ENCODE peak calls at places on chromosome 22, in nine cellular contexts. One of them, this sample, is unnamed.
A peak's percentile ranks its signal among the peaks of the same experiment; 100 is the strongest.

GRCh38 chr22:19932367-19933206 is 9.0 kb upstream of the COMT start:
- DNase-seq in suprapubic skin: no peak
- DNase-seq in stomach: peak; percentile 74
- DNase-seq in body of pancreas: no peak
- DNase-seq in ascending aorta: no peak
- DNase-seq in CD8-positive, alpha-beta memory T cell: no peak
- DNase-seq in neural progenitor cell: no peak
- DNase-seq in effector memory CD4-positive, alpha-beta T cell: no peak
- DNase-seq in aorta: peak; percentile 65
- DNase-seq in this sample: no peak

GRCh38 chr22:35887296-35887875 is 141.2 kb downstream of the RBFOX2 start:
- DNase-seq in suprapubic skin: no peak
- DNase-seq in stomach: no peak
- DNase-seq in body of pancreas: no peak
- DNase-seq in ascending aorta: no peak
- DNase-seq in CD8-positive, alpha-beta memory T cell: no peak
- DNase-seq in neural progenitor cell: no peak
- DNase-seq in effector memory CD4-positive, alpha-beta T cell: no peak
- DNase-seq in aorta: no peak
- DNase-seq in this sample: no peak

GRCh38 chr22:49107561-49107960 is 720.1 kb downstream of the BRD1 start:
- DNase-seq in suprapubic skin: no peak
- DNase-seq in stomach: no peak
- DNase-seq in body of pancreas: no peak
- DNase-seq in ascending aorta: no peak
- DNase-seq in CD8-positive, alpha-beta memory T cell: no peak
- DNase-seq in neural progenitor cell: no peak
- DNase-seq in effector memory CD4-positive, alpha-beta T cell: no peak
- DNase-seq in aorta: no peak
- DNase-seq in this sample: no peak

GRCh38 chr22:19181786-19182471 is 3.4 kb upstream of the SLC25A1 start:
- DNase-seq in suprapubic skin: no peak
- DNase-seq in stomach: no peak
- DNase-seq in body of pancreas: no peak
- DNase-seq in ascending aorta: no peak
- DNase-seq in CD8-positive, alpha-beta memory T cell: no peak
- DNase-seq in neural progenitor cell: no peak
- DNase-seq in effector memory CD4-positive, alpha-beta T cell: no peak
- DNase-seq in aorta: no peak
- DNase-seq in this sample: no peak

GRCh38 chr22:48950151-48950915 is 877.3 kb downstream of the BRD1 start:
- DNase-seq in suprapubic skin: peak; percentile 72
- DNase-seq in stomach: peak; percentile 18
- DNase-seq in body of pancreas: no peak
- DNase-seq in ascending aorta: no peak
- DNase-seq in CD8-positive, alpha-beta memory T cell: no peak
- DNase-seq in neural progenitor cell: no peak
- DNase-seq in effector memory CD4-positive, alpha-beta T cell: no peak
- DNase-seq in aorta: no peak
- DNase-seq in this sample: no peak

GRCh38 chr22:47940211-47940610 is 1177.8 kb downstream of the TBC1D22A start:
- DNase-seq in suprapubic skin: no peak
- DNase-seq in stomach: no peak
- DNase-seq in body of pancreas: no peak
- DNase-seq in ascending aorta: no peak
- DNase-seq in CD8-positive, alpha-beta memory T cell: no peak
- DNase-seq in neural progenitor cell: no peak
- DNase-seq in effector memory CD4-positive, alpha-beta T cell: no peak
- DNase-seq in aorta: no peak
- DNase-seq in this sample: no peak

GRCh38 chr22:29040385-29041275 is 21.0 kb downstream of the C22orf31 start:
- DNase-seq in suprapubic skin: no peak
- DNase-seq in stomach: peak; percentile 74
- DNase-seq in body of pancreas: peak; percentile 77
- DNase-seq in ascending aorta: no peak
- DNase-seq in CD8-positive, alpha-beta memory T cell: peak; percentile 66
- DNase-seq in neural progenitor cell: peak; percentile 82
- DNase-seq in effector memory CD4-positive, alpha-beta T cell: peak; percentile 51
- DNase-seq in aorta: peak; percentile 64
- DNase-seq in this sample: peak; percentile 48

GRCh38 chr22:18000441-18001039 is 23.8 kb downstream of the MICAL3 start:
- DNase-seq in suprapubic skin: no peak
- DNase-seq in stomach: no peak
- DNase-seq in body of pancreas: peak; percentile 33
- DNase-seq in ascending aorta: no peak
- DNase-seq in CD8-positive, alpha-beta memory T cell: peak; percentile 58
- DNase-seq in neural progenitor cell: peak; percentile 63
- DNase-seq in effector memory CD4-positive, alpha-beta T cell: peak; percentile 48
- DNase-seq in aorta: peak; percentile 53
- DNase-seq in this sample: peak; percentile 22

GRCh38 chr22:32897400-32897799 is 95.9 kb downstream of the TIMP3 start:
- DNase-seq in suprapubic skin: no peak
- DNase-seq in stomach: no peak
- DNase-seq in body of pancreas: no peak
- DNase-seq in ascending aorta: no peak
- DNase-seq in CD8-positive, alpha-beta memory T cell: no peak
- DNase-seq in neural progenitor cell: no peak
- DNase-seq in effector memory CD4-positive, alpha-beta T cell: no peak
- DNase-seq in aorta: no peak
- DNase-seq in this sample: no peak

GRCh38 chr22:27810566-27810965 is 9.0 kb upstream of the MN1 start:
- DNase-seq in suprapubic skin: no peak
- DNase-seq in stomach: peak; percentile 73
- DNase-seq in body of pancreas: peak; percentile 31
- DNase-seq in ascending aorta: peak; percentile 73
- DNase-seq in CD8-positive, alpha-beta memory T cell: no peak
- DNase-seq in neural progenitor cell: peak; percentile 42
- DNase-seq in effector memory CD4-positive, alpha-beta T cell: no peak
- DNase-seq in aorta: peak; percentile 91
- DNase-seq in this sample: no peak

GRCh38 chr22:24037851-24038765 is 27.0 kb downstream of the CABIN1 start:
- DNase-seq in suprapubic skin: no peak
- DNase-seq in stomach: peak; percentile 10
- DNase-seq in body of pancreas: no peak
- DNase-seq in ascending aorta: no peak
- DNase-seq in CD8-positive, alpha-beta memory T cell: no peak
- DNase-seq in neural progenitor cell: no peak
- DNase-seq in effector memory CD4-positive, alpha-beta T cell: no peak
- DNase-seq in aorta: no peak
- DNase-seq in this sample: peak; percentile 23

GRCh38 chr22:21563912-21564311 is 3.6 kb upstream of the UBE2L3 start:
- DNase-seq in suprapubic skin: no peak
- DNase-seq in stomach: no peak
- DNase-seq in body of pancreas: no peak
- DNase-seq in ascending aorta: no peak
- DNase-seq in CD8-positive, alpha-beta memory T cell: no peak
- DNase-seq in neural progenitor cell: no peak
- DNase-seq in effector memory CD4-positive, alpha-beta T cell: no peak
- DNase-seq in aorta: no peak
- DNase-seq in this sample: no peak

GRCh38 chr22:41925783-41926460 is 684 bp downstream of the TNFRSF13C start:
- DNase-seq in suprapubic skin: no peak
- DNase-seq in stomach: peak; percentile 87
- DNase-seq in body of pancreas: peak; percentile 78
- DNase-seq in ascending aorta: no peak
- DNase-seq in CD8-positive, alpha-beta memory T cell: peak; percentile 86
- DNase-seq in neural progenitor cell: peak; percentile 87
- DNase-seq in effector memory CD4-positive, alpha-beta T cell: peak; percentile 67
- DNase-seq in aorta: peak; percentile 58
- DNase-seq in this sample: peak; percentile 72

GRCh38 chr22:27630754-27631153 is 170.8 kb downstream of the MN1 start:
- DNase-seq in suprapubic skin: no peak
- DNase-seq in stomach: no peak
- DNase-seq in body of pancreas: no peak
- DNase-seq in ascending aorta: no peak
- DNase-seq in CD8-positive, alpha-beta memory T cell: no peak
- DNase-seq in neural progenitor cell: peak; percentile 73
- DNase-seq in effector memory CD4-positive, alpha-beta T cell: no peak
- DNase-seq in aorta: no peak
- DNase-seq in this sample: no peak

GRCh38 chr22:27218521-27218920 is 561.1 kb downstream of the MIAT start:
- DNase-seq in suprapubic skin: peak; percentile 77
- DNase-seq in stomach: no peak
- DNase-seq in body of pancreas: no peak
- DNase-seq in ascending aorta: no peak
- DNase-seq in CD8-positive, alpha-beta memory T cell: no peak
- DNase-seq in neural progenitor cell: no peak
- DNase-seq in effector memory CD4-positive, alpha-beta T cell: no peak
- DNase-seq in aorta: no peak
- DNase-seq in this sample: no peak

GRCh38 chr22:28894320-28894719 is 10.9 kb downstream of the ZNRF3 start:
- DNase-seq in suprapubic skin: no peak
- DNase-seq in stomach: no peak
- DNase-seq in body of pancreas: no peak
- DNase-seq in ascending aorta: no peak
- DNase-seq in CD8-positive, alpha-beta memory T cell: no peak
- DNase-seq in neural progenitor cell: no peak
- DNase-seq in effector memory CD4-positive, alpha-beta T cell: no peak
- DNase-seq in aorta: no peak
- DNase-seq in this sample: no peak

GRCh38 chr22:21867528-21868266 is at the start of gene MAPK1:
- DNase-seq in suprapubic skin: peak; percentile 96
- DNase-seq in stomach: peak; percentile 93
- DNase-seq in body of pancreas: peak; percentile 92
- DNase-seq in ascending aorta: peak; percentile 71
- DNase-seq in CD8-positive, alpha-beta memory T cell: peak; percentile 96
- DNase-seq in neural progenitor cell: peak; percentile 94
- DNase-seq in effector memory CD4-positive, alpha-beta T cell: peak; percentile 89
- DNase-seq in aorta: peak; percentile 96
- DNase-seq in this sample: peak; percentile 95

GRCh38 chr22:33922268-33922667 is 2.0 kb upstream of the LARGE1 start:
- DNase-seq in suprapubic skin: peak; percentile 80
- DNase-seq in stomach: peak; percentile 55
- DNase-seq in body of pancreas: peak; percentile 34
- DNase-seq in ascending aorta: no peak
- DNase-seq in CD8-positive, alpha-beta memory T cell: no peak
- DNase-seq in neural progenitor cell: peak; percentile 90
- DNase-seq in effector memory CD4-positive, alpha-beta T cell: no peak
- DNase-seq in aorta: peak; percentile 47
- DNase-seq in this sample: no peak

GRCh38 chr22:28929197-28929596 is 45.8 kb downstream of the ZNRF3 start:
- DNase-seq in suprapubic skin: no peak
- DNase-seq in stomach: no peak
- DNase-seq in body of pancreas: no peak
- DNase-seq in ascending aorta: no peak
- DNase-seq in CD8-positive, alpha-beta memory T cell: no peak
- DNase-seq in neural progenitor cell: no peak
- DNase-seq in effector memory CD4-positive, alpha-beta T cell: no peak
- DNase-seq in aorta: no peak
- DNase-seq in this sample: no peak

GRCh38 chr22:42994917-42995562 is 19.9 kb downstream of the PACSIN2 start:
- DNase-seq in suprapubic skin: no peak
- DNase-seq in stomach: peak; percentile 79
- DNase-seq in body of pancreas: peak; percentile 79
- DNase-seq in ascending aorta: no peak
- DNase-seq in CD8-positive, alpha-beta memory T cell: no peak
- DNase-seq in neural progenitor cell: no peak
- DNase-seq in effector memory CD4-positive, alpha-beta T cell: no peak
- DNase-seq in aorta: peak; percentile 71
- DNase-seq in this sample: no peak

DNA sequence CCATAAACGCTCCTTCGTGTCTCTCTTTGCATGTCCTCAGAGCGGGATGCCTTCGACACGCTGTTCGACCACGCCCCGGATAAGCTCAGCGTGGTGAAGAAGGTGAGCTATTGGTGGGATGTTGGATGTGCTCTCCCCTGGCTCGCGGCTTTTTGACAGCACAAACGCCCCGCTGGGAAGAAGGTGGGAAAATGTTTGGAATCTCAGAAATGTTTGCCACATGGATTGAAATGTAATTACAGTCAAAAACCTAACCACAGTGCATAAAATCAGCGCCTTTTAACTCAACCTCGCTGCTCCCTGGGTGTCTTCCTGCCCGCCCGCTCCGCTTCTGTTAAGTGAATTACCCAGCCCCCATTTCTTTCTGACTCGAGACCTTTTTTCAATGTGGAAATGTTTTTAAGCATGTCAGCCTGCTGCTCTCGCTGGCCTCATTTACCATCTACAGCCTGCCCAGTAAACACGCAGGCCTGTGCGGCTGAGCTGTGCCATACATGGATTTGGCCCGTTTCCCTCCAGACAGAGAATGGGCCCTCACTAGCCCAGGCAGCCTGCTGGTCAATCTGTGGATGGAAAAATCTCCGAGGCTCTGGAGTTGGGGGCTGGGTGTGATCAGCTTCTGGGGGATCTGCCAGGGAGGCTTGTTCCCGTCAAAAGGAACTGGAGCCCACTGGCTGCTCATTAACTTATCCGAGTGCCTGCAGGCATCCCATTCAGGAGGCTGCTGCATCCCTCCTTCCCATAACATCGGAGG is 32.7 kb upstream of the PARVG start:
- DNase-seq in suprapubic skin: no peak
- DNase-seq in stomach: no peak
- DNase-seq in body of pancreas: no peak
- DNase-seq in ascending aorta: no peak
- DNase-seq in CD8-positive, alpha-beta memory T cell: no peak
- DNase-seq in neural progenitor cell: peak; percentile 66
- DNase-seq in effector memory CD4-positive, alpha-beta T cell: no peak
- DNase-seq in aorta: no peak
- DNase-seq in this sample: no peak
- H3K4me1 ChIP-seq in suprapubic skin: no peaks in the 10 kb centered on the region
- H3K4me1 ChIP-seq in stomach: peaks cover 48% of the 10 kb centered on the region
- H3K4me1 ChIP-seq in body of pancreas: no peaks in the 10 kb centered on the region
- H3K4me1 ChIP-seq in ascending aorta: peaks cover 2% of the 10 kb centered on the region
- H3K4me1 ChIP-seq in CD8-positive, alpha-beta memory T cell: no peaks in the 10 kb centered on the region
- H3K4me1 ChIP-seq in neural progenitor cell: peaks cover 57% of the 10 kb centered on the region
- H3K4me1 ChIP-seq in effector memory CD4-positive, alpha-beta T cell: no peaks in the 10 kb centered on the region
- H3K4me1 ChIP-seq in aorta: no peaks in the 10 kb centered on the region
- H3K4me1 ChIP-seq in this sample: no peaks in the 10 kb centered on the region

GRCh38 chr22:30429887-30430286 is 4.3 kb downstream of the MTFP1 start:
- DNase-seq in suprapubic skin: no peak
- DNase-seq in stomach: no peak
- DNase-seq in body of pancreas: no peak
- DNase-seq in ascending aorta: no peak
- DNase-seq in CD8-positive, alpha-beta memory T cell: no peak
- DNase-seq in neural progenitor cell: no peak
- DNase-seq in effector memory CD4-positive, alpha-beta T cell: no peak
- DNase-seq in aorta: no peak
- DNase-seq in this sample: no peak
- H3K4me3 ChIP-seq in suprapubic skin: no peak overlapping the region
- H3K4me3 ChIP-seq in stomach: no peak overlapping the region
- H3K4me3 ChIP-seq in body of pancreas: no peak overlapping the region
- H3K4me3 ChIP-seq in ascending aorta: no peak overlapping the region
- H3K4me3 ChIP-seq in CD8-positive, alpha-beta memory T cell: no peak overlapping the region
- H3K4me3 ChIP-seq in neural progenitor cell: no peak overlapping the region
- H3K4me3 ChIP-seq in effector memory CD4-positive, alpha-beta T cell: no peak overlapping the region
- H3K4me3 ChIP-seq in aorta: no peak overlapping the region
- H3K4me3 ChIP-seq in this sample: no peak overlapping the region

GRCh38 chr22:50475652-50476002 is 792 bp upstream of the SBF1 start:
- DNase-seq in suprapubic skin: no peak
- DNase-seq in stomach: no peak
- DNase-seq in body of pancreas: no peak
- DNase-seq in ascending aorta: no peak
- DNase-seq in CD8-positive, alpha-beta memory T cell: no peak
- DNase-seq in neural progenitor cell: no peak
- DNase-seq in effector memory CD4-positive, alpha-beta T cell: no peak
- DNase-seq in aorta: no peak
- DNase-seq in this sample: no peak
- H3K4me1 ChIP-seq in suprapubic skin: peaks cover 43% of the 10 kb centered on the region
- H3K4me1 ChIP-seq in stomach: peaks cover 45% of the 10 kb centered on the region
- H3K4me1 ChIP-seq in body of pancreas: peaks cover 39% of the 10 kb centered on the region
- H3K4me1 ChIP-seq in ascending aorta: peaks cover 36% of the 10 kb centered on the region
- H3K4me1 ChIP-seq in CD8-positive, alpha-beta memory T cell: peaks cover 40% of the 10 kb centered on the region
- H3K4me1 ChIP-seq in neural progenitor cell: peaks cover 11% of the 10 kb centered on the region
- H3K4me1 ChIP-seq in effector memory CD4-positive, alpha-beta T cell: peaks cover 38% of the 10 kb centered on the region
- H3K4me1 ChIP-seq in aorta: no peaks in the 10 kb centered on the region
- H3K4me1 ChIP-seq in this sample: peaks cover 43% of the 10 kb centered on the region

GRCh38 chr22:39027717-39028116 is 6.8 kb downstream of the APOBEC3D start:
- DNase-seq in suprapubic skin: no peak
- DNase-seq in stomach: no peak
- DNase-seq in body of pancreas: no peak
- DNase-seq in ascending aorta: no peak
- DNase-seq in CD8-positive, alpha-beta memory T cell: no peak
- DNase-seq in neural progenitor cell: no peak
- DNase-seq in effector memory CD4-positive, alpha-beta T cell: no peak
- DNase-seq in aorta: no peak
- DNase-seq in this sample: no peak
- H3K4me3 ChIP-seq in suprapubic skin: no peak overlapping the region
- H3K4me3 ChIP-seq in stomach: no peak overlapping the region
- H3K4me3 ChIP-seq in body of pancreas: no peak overlapping the region
- H3K4me3 ChIP-seq in ascending aorta: no peak overlapping the region
- H3K4me3 ChIP-seq in CD8-positive, alpha-beta memory T cell: no peak overlapping the region
- H3K4me3 ChIP-seq in neural progenitor cell: no peak overlapping the region
- H3K4me3 ChIP-seq in effector memory CD4-positive, alpha-beta T cell: no peak overlapping the region
- H3K4me3 ChIP-seq in aorta: no peak overlapping the region
- H3K4me3 ChIP-seq in this sample: no peak overlapping the region

This sample was measured in CD4-positive, CD25-positive, alpha-beta regulatory T cell.